ENCODE peak calls at places on chromosomes 11 and 22, in seven cellular contexts. One of them, this sample, is unnamed.

GRCh38 chr22:41840216-41840615 is 7.3 kb downstream of the SREBF2 start:
- DNase-seq in substantia nigra: no peak
- DNase-seq in NCI-H748 treated with DMSO at 0.1 percent for 48 hours: no peak
- DNase-seq in NCI-H1105 treated with DMSO at 0.1 percent for 48 hours: no peak
- DNase-seq in LoVo: no peak
- DNase-seq in GM06990: no peak
- DNase-seq in tibial nerve: no peak
- DNase-seq in this sample: no peak

GRCh38 chr11:118170231-118170630 is 6.2 kb downstream of the SCN2B start:
- DNase-seq in substantia nigra: no peak
- DNase-seq in NCI-H748 treated with DMSO at 0.1 percent for 48 hours: no peak
- DNase-seq in NCI-H1105 treated with DMSO at 0.1 percent for 48 hours: no peak
- DNase-seq in LoVo: no peak
- DNase-seq in GM06990: no peak
- DNase-seq in tibial nerve: no peak
- DNase-seq in this sample: no peak

GRCh38 chr11:104064016-104064630 is 27.7 kb downstream of the DDI1 start:
- DNase-seq in substantia nigra: no peak
- DNase-seq in NCI-H748 treated with DMSO at 0.1 percent for 48 hours: no peak
- DNase-seq in NCI-H1105 treated with DMSO at 0.1 percent for 48 hours: no peak
- DNase-seq in LoVo: no peak
- DNase-seq in GM06990: no peak
- DNase-seq in tibial nerve: no peak
- DNase-seq in this sample: no peak

GRCh38 chr11:62614275-62614674 is 1.2 kb downstream of the ROM1 start:
- DNase-seq in substantia nigra: no peak
- DNase-seq in NCI-H748 treated with DMSO at 0.1 percent for 48 hours: no peak
- DNase-seq in NCI-H1105 treated with DMSO at 0.1 percent for 48 hours: no peak
- DNase-seq in LoVo: no peak
- DNase-seq in GM06990: no peak
- DNase-seq in tibial nerve: no peak
- DNase-seq in this sample: no peak

GRCh38 chr22:36197601-36198146 is 3.9 kb downstream of the APOL4 start:
- DNase-seq in substantia nigra: no peak
- DNase-seq in NCI-H748 treated with DMSO at 0.1 percent for 48 hours: peak
- DNase-seq in NCI-H1105 treated with DMSO at 0.1 percent for 48 hours: no peak
- DNase-seq in LoVo: no peak
- DNase-seq in GM06990: no peak
- DNase-seq in tibial nerve: no peak
- DNase-seq in this sample: no peak

GRCh38 chr11:63670077-63670737 is 969 bp downstream of the ATL3 start:
- DNase-seq in substantia nigra: no peak
- DNase-seq in NCI-H748 treated with DMSO at 0.1 percent for 48 hours: no peak
- DNase-seq in NCI-H1105 treated with DMSO at 0.1 percent for 48 hours: no peak
- DNase-seq in LoVo: peak
- DNase-seq in GM06990: no peak
- DNase-seq in tibial nerve: no peak
- DNase-seq in this sample: peak

GRCh38 chr11:60932605-60933346 is 8.5 kb downstream of the TMEM132A start:
- DNase-seq in substantia nigra: no peak
- DNase-seq in NCI-H748 treated with DMSO at 0.1 percent for 48 hours: no peak
- DNase-seq in NCI-H1105 treated with DMSO at 0.1 percent for 48 hours: no peak
- DNase-seq in LoVo: no peak
- DNase-seq in GM06990: peak
- DNase-seq in tibial nerve: no peak
- DNase-seq in this sample: no peak

GRCh38 chr11:128686045-128686741 is 7.7 kb upstream of the FLI1 start:
- DNase-seq in substantia nigra: no peak
- DNase-seq in NCI-H748 treated with DMSO at 0.1 percent for 48 hours: no peak
- DNase-seq in NCI-H1105 treated with DMSO at 0.1 percent for 48 hours: no peak
- DNase-seq in LoVo: no peak
- DNase-seq in GM06990: no peak
- DNase-seq in tibial nerve: no peak
- DNase-seq in this sample: no peak

This sample was measured in SIG-M5.